ENCODE peak calls at places on chromosome 20, in eight cellular contexts. W is stimulated activated CD4-positive, alpha-beta T cell treated with anti-CD3 and anti-CD28 coated beads, Interleukin-12 subunit alpha, Interleukin-12 subunit beta, amount 100 ng/mL, for 48 hours; H is activated T-cell treated with anti-CD3 and anti-CD28 coated beads for 24 hours; E is stimulated activated CD8-positive, alpha-beta memory T cell treated with anti-CD3 and anti-CD28 coated beads, Interleukin-2, amount 100 ng/mL, for 1 hour; I is HFFc6; M is GM18507; S is cardiac muscle cell; C is tibial artery. Z is an unnamed sample.

GRCh38 chr20:8855315-8855714 is 213.6 kb upstream of the PLCB4 start:
- DNase-seq in W (no peak), H (no peak), E (no peak), I (peak), M (no peak), S (peak), C (no peak), Z (peak)

GRCh38 chr20:49545572-49545971 is 22.4 kb downstream of the PTGIS start:
- DNase-seq in W (no peak), H (no peak), E (no peak), I (no peak), M (no peak), S (no peak), C (no peak), Z (no peak)

GRCh38 chr20:62728028-62728780 is 19.6 kb downstream of the NTSR1 start:
- DNase-seq in W (no peak), H (no peak), E (no peak), I (no peak), M (no peak), S (no peak), C (no peak), Z (no peak)

GRCh38 chr20:32605167-32605656 is 20.1 kb upstream of the NOL4L start:
- DNase-seq in W (no peak), H (no peak), E (no peak), I (no peak), M (no peak), S (peak), C (peak), Z (no peak)

GRCh38 chr20:3233991-3234498 is 4.9 kb downstream of the SLC4A11 start:
- DNase-seq in W (no peak), H (no peak), E (no peak), I (no peak), M (no peak), S (no peak), C (no peak), Z (no peak)

GRCh38 chr20:37897008-37897548 is 5.8 kb upstream of the VSTM2L start:
- DNase-seq in W (no peak), H (no peak), E (no peak), I (no peak), M (no peak), S (peak), C (no peak), Z (no peak)

GRCh38 chr20:32538526-32538918 is 46.6 kb downstream of the NOL4L start:
- DNase-seq in W (no peak), H (no peak), E (no peak), I (no peak), M (no peak), S (peak), C (no peak), Z (no peak)

GRCh38 chr20:45538209-45538798 is 978 bp downstream of the WFDC6 start:
- DNase-seq in W (no peak), H (no peak), E (no peak), I (peak), M (no peak), S (no peak), C (no peak), Z (no peak)

GRCh38 chr20:17210983-17211382 is 15.9 kb upstream of the PCSK2 start:
- DNase-seq in W (no peak), H (no peak), E (no peak), I (no peak), M (no peak), S (no peak), C (no peak), Z (peak)

GRCh38 chr20:36540551-36541211 is 638 bp upstream of the MYL9 start:
- DNase-seq in W (no peak), H (no peak), E (no peak), I (no peak), M (no peak), S (no peak), C (no peak), Z (no peak)

GRCh38 chr20:24147479-24147878 is 158.9 kb upstream of the GGTLC1 start:
- DNase-seq in W (no peak), H (no peak), E (no peak), I (no peak), M (no peak), S (no peak), C (no peak), Z (no peak)

GRCh38 chr20:49603209-49603627 is 35.3 kb upstream of the PTGIS start:
- DNase-seq in W (no peak), H (no peak), E (no peak), I (peak), M (no peak), S (peak), C (no peak), Z (no peak)

GRCh38 chr20:51382986-51383821 is 159.3 kb downstream of the NFATC2 start:
- DNase-seq in W (no peak), H (no peak), E (no peak), I (no peak), M (no peak), S (no peak), C (no peak), Z (no peak)

GRCh38 chr20:37313546-37314091 is 24.2 kb downstream of the MANBAL start:
- DNase-seq in W (no peak), H (no peak), E (no peak), I (no peak), M (no peak), S (no peak), C (no peak), Z (no peak)

GRCh38 chr20:5168582-5169396 is 42.0 kb downstream of the CDS2 start:
- DNase-seq in W (no peak), H (no peak), E (no peak), I (peak), M (no peak), S (peak), C (no peak), Z (no peak)

GRCh38 chr20:41428285-41428684 is 61.7 kb upstream of the EMILIN3 start:
- DNase-seq in W (no peak), H (peak), E (no peak), I (peak), M (no peak), S (peak), C (no peak), Z (peak)

GRCh38 chr20:33650753-33651561 is 11.2 kb upstream of the C20orf144 start:
- DNase-seq in W (no peak), H (no peak), E (no peak), I (no peak), M (no peak), S (no peak), C (no peak), Z (no peak)

GRCh38 chr20:35269055-35269781 is 8.7 kb downstream of the MMP24OS start:
- DNase-seq in W (no peak), H (no peak), E (no peak), I (peak), M (peak), S (peak), C (peak), Z (no peak)

GRCh38 chr20:10034717-10035571 is at the start of gene ANKEF1:
- DNase-seq in W (peak), H (peak), E (peak), I (no peak), M (peak), S (peak), C (peak), Z (peak)

GRCh38 chr20:32126919-32127318 is 17.4 kb downstream of the TM9SF4 start:
- DNase-seq in W (no peak), H (no peak), E (no peak), I (no peak), M (no peak), S (no peak), C (no peak), Z (no peak)

GRCh38 chr20:59385461-59385860 is 85.0 kb downstream of the EDN3 start:
- DNase-seq in W (no peak), H (no peak), E (no peak), I (no peak), M (no peak), S (no peak), C (no peak), Z (no peak)

GRCh38 chr20:22924036-22924737 is 110.9 kb upstream of the SSTR4 start:
- DNase-seq in W (no peak), H (no peak), E (no peak), I (no peak), M (no peak), S (peak), C (no peak), Z (no peak)

GRCh38 chr20:8062781-8063180 is 43.2 kb upstream of the TMX4 start:
- DNase-seq in W (no peak), H (no peak), E (no peak), I (no peak), M (no peak), S (no peak), C (no peak), Z (no peak)

GRCh38 chr20:21609221-21609620 is 95.4 kb upstream of the NKX2-2 start:
- DNase-seq in W (no peak), H (no peak), E (no peak), I (peak), M (no peak), S (no peak), C (no peak), Z (no peak)

GRCh38 chr20:5513975-5514516 is 197.3 kb upstream of the PROKR2 start:
- DNase-seq in W (no peak), H (no peak), E (no peak), I (peak), M (no peak), S (no peak), C (no peak), Z (no peak)

GRCh38 chr20:17042122-17042521 is 184.7 kb upstream of the PCSK2 start:
- DNase-seq in W (no peak), H (no peak), E (no peak), I (no peak), M (no peak), S (no peak), C (no peak), Z (no peak)

GRCh38 chr20:63962426-63963347 is 6.5 kb upstream of the UCKL1 start:
- DNase-seq in W (no peak), H (no peak), E (no peak), I (no peak), M (no peak), S (no peak), C (no peak), Z (no peak)

GRCh38 chr20:23645575-23645974 is 7.8 kb upstream of the CST3 start:
- DNase-seq in W (no peak), H (no peak), E (no peak), I (no peak), M (no peak), S (no peak), C (no peak), Z (no peak)

GRCh38 chr20:35145141-35145564 is 2.0 kb downstream of the EDEM2 start:
- DNase-seq in W (no peak), H (no peak), E (no peak), I (peak), M (peak), S (peak), C (no peak), Z (no peak)